ENCODE peak calls at places on chromosomes 2 and 18, in ten cellular contexts. One of them, this sample, is unnamed.
A peak's percentile ranks its signal among the peaks of the same experiment; 100 is the strongest.

GRCh38 chr2:131419447-131419846 is 55.5 kb upstream of the RAB6D start:
- DNase-seq in hippocampal formation: no peak
- DNase-seq in lung microvascular endothelial cell: no peak
- DNase-seq in iris pigment epithelial cell: no peak
- DNase-seq in stimulated activated CD4-positive, alpha-beta T cell treated with anti-CD3 and anti-CD28 coated beads, Interleukin-4, amount 100 ng/mL, for 1 hour: no peak
- DNase-seq in NCI-H774: no peak
- DNase-seq in psoas muscle: no peak
- DNase-seq in omental fat pad: no peak
- DNase-seq in central memory CD8-positive, alpha-beta T cell: no peak
- DNase-seq in HEK293T: peak; percentile 13
- DNase-seq in this sample: no peak

GRCh38 chr18:48841381-48842258 is 109.1 kb downstream of the SMAD7 start:
- DNase-seq in hippocampal formation: no peak
- DNase-seq in central memory CD8-positive, alpha-beta T cell: no peak
- DNase-seq in omental fat pad: no peak
- DNase-seq in stimulated activated CD4-positive, alpha-beta T cell treated with anti-CD3 and anti-CD28 coated beads, Interleukin-4, amount 100 ng/mL, for 1 hour: no peak
- DNase-seq in psoas muscle: peak; percentile 74
- DNase-seq in lung microvascular endothelial cell: peak; percentile 40
- DNase-seq in iris pigment epithelial cell: peak; percentile 86
- DNase-seq in HEK293T: no peak
- DNase-seq in NCI-H774: no peak
- DNase-seq in this sample: no peak

GRCh38 chr18:76741346-76741745 is 81.0 kb upstream of the ZNF236 start:
- DNase-seq in hippocampal formation: no peak
- DNase-seq in psoas muscle: no peak
- DNase-seq in NCI-H774: no peak
- DNase-seq in iris pigment epithelial cell: no peak
- DNase-seq in lung microvascular endothelial cell: no peak
- DNase-seq in central memory CD8-positive, alpha-beta T cell: no peak
- DNase-seq in omental fat pad: no peak
- DNase-seq in stimulated activated CD4-positive, alpha-beta T cell treated with anti-CD3 and anti-CD28 coated beads, Interleukin-4, amount 100 ng/mL, for 1 hour: no peak
- DNase-seq in HEK293T: no peak
- DNase-seq in this sample: no peak

GRCh38 chr2:11395971-11396689 is 51.7 kb upstream of the ROCK2 start:
- DNase-seq in central memory CD8-positive, alpha-beta T cell: no peak
- DNase-seq in hippocampal formation: no peak
- DNase-seq in stimulated activated CD4-positive, alpha-beta T cell treated with anti-CD3 and anti-CD28 coated beads, Interleukin-4, amount 100 ng/mL, for 1 hour: no peak
- DNase-seq in NCI-H774: no peak
- DNase-seq in iris pigment epithelial cell: no peak
- DNase-seq in psoas muscle: no peak
- DNase-seq in lung microvascular endothelial cell: no peak
- DNase-seq in HEK293T: no peak
- DNase-seq in omental fat pad: no peak
- DNase-seq in this sample: no peak

GRCh38 chr2:173647681-173648350 is 293.1 kb downstream of the CDCA7 start:
- DNase-seq in NCI-H774: no peak
- DNase-seq in central memory CD8-positive, alpha-beta T cell: no peak
- DNase-seq in lung microvascular endothelial cell: no peak
- DNase-seq in iris pigment epithelial cell: peak; percentile 87
- DNase-seq in omental fat pad: no peak
- DNase-seq in psoas muscle: no peak
- DNase-seq in HEK293T: no peak
- DNase-seq in hippocampal formation: no peak
- DNase-seq in stimulated activated CD4-positive, alpha-beta T cell treated with anti-CD3 and anti-CD28 coated beads, Interleukin-4, amount 100 ng/mL, for 1 hour: no peak
- DNase-seq in this sample: no peak

GRCh38 chr2:234952270-234953115 is 676 bp downstream of the SH3BP4 start:
- DNase-seq in omental fat pad: no peak
- DNase-seq in HEK293T: no peak
- DNase-seq in iris pigment epithelial cell: no peak
- DNase-seq in NCI-H774: no peak
- DNase-seq in hippocampal formation: no peak
- DNase-seq in central memory CD8-positive, alpha-beta T cell: no peak
- DNase-seq in lung microvascular endothelial cell: no peak
- DNase-seq in psoas muscle: no peak
- DNase-seq in stimulated activated CD4-positive, alpha-beta T cell treated with anti-CD3 and anti-CD28 coated beads, Interleukin-4, amount 100 ng/mL, for 1 hour: peak; percentile 2
- DNase-seq in this sample: no peak

GRCh38 chr2:227106845-227107759 is 56.9 kb downstream of the COL4A4 start:
- DNase-seq in hippocampal formation: peak; percentile 33
- DNase-seq in NCI-H774: peak; percentile 9
- DNase-seq in stimulated activated CD4-positive, alpha-beta T cell treated with anti-CD3 and anti-CD28 coated beads, Interleukin-4, amount 100 ng/mL, for 1 hour: peak; percentile 16
- DNase-seq in psoas muscle: no peak
- DNase-seq in omental fat pad: no peak
- DNase-seq in HEK293T: peak; percentile 45
- DNase-seq in central memory CD8-positive, alpha-beta T cell: no peak
- DNase-seq in iris pigment epithelial cell: peak; percentile 78
- DNase-seq in lung microvascular endothelial cell: peak; percentile 59
- DNase-seq in this sample: peak; percentile 60

GRCh38 chr2:19667536-19667949 is 234.2 kb downstream of the TTC32 start:
- DNase-seq in psoas muscle: no peak
- DNase-seq in omental fat pad: no peak
- DNase-seq in central memory CD8-positive, alpha-beta T cell: no peak
- DNase-seq in hippocampal formation: no peak
- DNase-seq in iris pigment epithelial cell: no peak
- DNase-seq in stimulated activated CD4-positive, alpha-beta T cell treated with anti-CD3 and anti-CD28 coated beads, Interleukin-4, amount 100 ng/mL, for 1 hour: no peak
- DNase-seq in HEK293T: peak; percentile 78
- DNase-seq in lung microvascular endothelial cell: no peak
- DNase-seq in NCI-H774: no peak
- DNase-seq in this sample: no peak

GRCh38 chr2:60515751-60516226 is 37.7 kb downstream of the BCL11A start:
- DNase-seq in omental fat pad: no peak
- DNase-seq in HEK293T: no peak
- DNase-seq in hippocampal formation: no peak
- DNase-seq in lung microvascular endothelial cell: no peak
- DNase-seq in NCI-H774: no peak
- DNase-seq in stimulated activated CD4-positive, alpha-beta T cell treated with anti-CD3 and anti-CD28 coated beads, Interleukin-4, amount 100 ng/mL, for 1 hour: no peak
- DNase-seq in iris pigment epithelial cell: peak; percentile 96
- DNase-seq in psoas muscle: no peak
- DNase-seq in central memory CD8-positive, alpha-beta T cell: no peak
- DNase-seq in this sample: no peak

GRCh38 chr18:13563390-13563805 is 163.0 kb downstream of the FAM210A start:
- DNase-seq in hippocampal formation: peak; percentile 77
- DNase-seq in central memory CD8-positive, alpha-beta T cell: no peak
- DNase-seq in NCI-H774: no peak
- DNase-seq in iris pigment epithelial cell: no peak
- DNase-seq in omental fat pad: no peak
- DNase-seq in HEK293T: no peak
- DNase-seq in lung microvascular endothelial cell: no peak
- DNase-seq in psoas muscle: no peak
- DNase-seq in stimulated activated CD4-positive, alpha-beta T cell treated with anti-CD3 and anti-CD28 coated beads, Interleukin-4, amount 100 ng/mL, for 1 hour: no peak
- DNase-seq in this sample: no peak

GRCh38 chr2:180314086-180314485 is 307.0 kb upstream of the CWC22 start:
- DNase-seq in omental fat pad: no peak
- DNase-seq in hippocampal formation: no peak
- DNase-seq in NCI-H774: no peak
- DNase-seq in stimulated activated CD4-positive, alpha-beta T cell treated with anti-CD3 and anti-CD28 coated beads, Interleukin-4, amount 100 ng/mL, for 1 hour: no peak
- DNase-seq in lung microvascular endothelial cell: no peak
- DNase-seq in central memory CD8-positive, alpha-beta T cell: no peak
- DNase-seq in iris pigment epithelial cell: no peak
- DNase-seq in HEK293T: no peak
- DNase-seq in psoas muscle: no peak
- DNase-seq in this sample: no peak

GRCh38 chr2:25332571-25332970 is 9.2 kb downstream of the DNMT3A start:
- DNase-seq in psoas muscle: peak; percentile 56
- DNase-seq in iris pigment epithelial cell: no peak
- DNase-seq in NCI-H774: no peak
- DNase-seq in central memory CD8-positive, alpha-beta T cell: no peak
- DNase-seq in omental fat pad: no peak
- DNase-seq in hippocampal formation: peak; percentile 66
- DNase-seq in lung microvascular endothelial cell: no peak
- DNase-seq in stimulated activated CD4-positive, alpha-beta T cell treated with anti-CD3 and anti-CD28 coated beads, Interleukin-4, amount 100 ng/mL, for 1 hour: no peak
- DNase-seq in HEK293T: no peak
- DNase-seq in this sample: no peak

GRCh38 chr18:9530226-9531009 is 55.1 kb downstream of the RALBP1 start:
- DNase-seq in lung microvascular endothelial cell: no peak
- DNase-seq in psoas muscle: no peak
- DNase-seq in central memory CD8-positive, alpha-beta T cell: no peak
- DNase-seq in NCI-H774: no peak
- DNase-seq in stimulated activated CD4-positive, alpha-beta T cell treated with anti-CD3 and anti-CD28 coated beads, Interleukin-4, amount 100 ng/mL, for 1 hour: no peak
- DNase-seq in hippocampal formation: no peak
- DNase-seq in iris pigment epithelial cell: peak; percentile 47
- DNase-seq in omental fat pad: no peak
- DNase-seq in HEK293T: no peak
- DNase-seq in this sample: no peak

GRCh38 chr2:176239016-176239415 is 30.2 kb upstream of the MTX2 start:
- DNase-seq in omental fat pad: no peak
- DNase-seq in iris pigment epithelial cell: no peak
- DNase-seq in HEK293T: no peak
- DNase-seq in lung microvascular endothelial cell: no peak
- DNase-seq in stimulated activated CD4-positive, alpha-beta T cell treated with anti-CD3 and anti-CD28 coated beads, Interleukin-4, amount 100 ng/mL, for 1 hour: no peak
- DNase-seq in central memory CD8-positive, alpha-beta T cell: no peak
- DNase-seq in psoas muscle: no peak
- DNase-seq in NCI-H774: no peak
- DNase-seq in hippocampal formation: no peak
- DNase-seq in this sample: no peak

GRCh38 chr18:44568986-44569385 is 111.7 kb upstream of the SETBP1 start:
- DNase-seq in lung microvascular endothelial cell: no peak
- DNase-seq in psoas muscle: no peak
- DNase-seq in HEK293T: no peak
- DNase-seq in stimulated activated CD4-positive, alpha-beta T cell treated with anti-CD3 and anti-CD28 coated beads, Interleukin-4, amount 100 ng/mL, for 1 hour: no peak
- DNase-seq in NCI-H774: no peak
- DNase-seq in hippocampal formation: no peak
- DNase-seq in iris pigment epithelial cell: no peak
- DNase-seq in central memory CD8-positive, alpha-beta T cell: no peak
- DNase-seq in omental fat pad: no peak
- DNase-seq in this sample: no peak

GRCh38 chr18:79199691-79200374 is 130.6 kb downstream of the ATP9B start:
- DNase-seq in NCI-H774: no peak
- DNase-seq in HEK293T: no peak
- DNase-seq in psoas muscle: no peak
- DNase-seq in omental fat pad: no peak
- DNase-seq in hippocampal formation: no peak
- DNase-seq in central memory CD8-positive, alpha-beta T cell: no peak
- DNase-seq in iris pigment epithelial cell: peak; percentile 71
- DNase-seq in lung microvascular endothelial cell: no peak
- DNase-seq in stimulated activated CD4-positive, alpha-beta T cell treated with anti-CD3 and anti-CD28 coated beads, Interleukin-4, amount 100 ng/mL, for 1 hour: no peak
- DNase-seq in this sample: no peak